ENCODE peak calls at places on chromosomes 16 and 17, in six cellular contexts. W is GM12878, S is GM12892, Q is H1, B is K562, K is HepG2. R is an unnamed sample.

GRCh38 chr17:40017422-40018080 is 2.3 kb downstream of the CSF3 start:
- DNase-seq in W (no peak), S (peak; percentile 3), Q (no peak), B (no peak), K (no peak), R (no peak)

GRCh38 chr16:89620406-89620841 is 7.0 kb downstream of the DPEP1 start:
- DNase-seq in W (no peak), S (no peak), Q (no peak), B (no peak), K (no peak), R (no peak)

GRCh38 chr17:40190197-40191021 is 13.1 kb downstream of the RAPGEFL1 start:
- DNase-seq in W (no peak), S (no peak), Q (no peak), B (no peak), K (peak; percentile 59), R (no peak)

GRCh38 chr17:979539-980405 is at the start of gene NXN:
- DNase-seq in W (no peak), S (peak; percentile 88), Q (no peak), B (peak; percentile 61), K (peak; percentile 47), R (peak; percentile 92)

GRCh38 chr16:86298166-86299131 is 211.9 kb upstream of the FOXF1 start:
- DNase-seq in W (no peak), S (no peak), Q (no peak), B (no peak), K (no peak), R (no peak)

GRCh38 chr17:68513932-68514331 is 1.7 kb downstream of the PRKAR1A start:
- DNase-seq in W (no peak), S (no peak), Q (no peak), B (no peak), K (no peak), R (no peak)

GRCh38 chr17:83143817-83144231 is 64.4 kb downstream of the METRNL start:
- DNase-seq in W (no peak), S (no peak), Q (no peak), B (no peak), K (no peak), R (no peak)

GRCh38 chr17:752620-753219 is 656 bp upstream of the GEMIN4 start:
- DNase-seq in W (no peak), S (peak; percentile 31), Q (no peak), B (peak; percentile 26), K (no peak), R (peak; percentile 70)

GRCh38 chr17:43025290-43025657 is 243 bp downstream of the RND2 start:
- DNase-seq in W (no peak), S (no peak), Q (no peak), B (no peak), K (no peak), R (no peak)

GRCh38 chr16:56102159-56102798 is 89.0 kb upstream of the GNAO1 start:
- DNase-seq in W (no peak), S (no peak), Q (no peak), B (no peak), K (no peak), R (no peak)

GRCh38 chr17:17626151-17626805 is 34.8 kb upstream of the PEMT start:
- DNase-seq in W (no peak), S (no peak), Q (peak; percentile 27), B (no peak), K (no peak), R (no peak)

GRCh38 chr17:48048321-48049140 is at the start of gene NFE2L1:
- DNase-seq in W (peak; percentile 59), S (no peak), Q (peak; percentile 75), B (peak; percentile 90), K (peak; percentile 91), R (no peak)

GRCh38 chr16:25709182-25709581 is 17.4 kb downstream of the HS3ST4 start:
- DNase-seq in W (no peak), S (no peak), Q (no peak), B (no peak), K (no peak), R (no peak)

GRCh38 chr17:43918026-43918389 is 10.7 kb upstream of the MPP2 start:
- DNase-seq in W (no peak), S (no peak), Q (no peak), B (no peak), K (no peak), R (no peak)

GRCh38 chr17:33299115-33299514 is 6.0 kb upstream of the ASIC2 start:
- DNase-seq in W (no peak), S (no peak), Q (no peak), B (no peak), K (no peak), R (no peak)

GRCh38 chr16:60214321-60214720 is 1480.2 kb upstream of the GOT2 start:
- DNase-seq in W (no peak), S (no peak), Q (no peak), B (no peak), K (no peak), R (no peak)

GRCh38 chr17:77089118-77089477 is 51.7 kb upstream of the SEC14L1 start:
- DNase-seq in W (no peak), S (no peak), Q (no peak), B (no peak), K (peak; percentile 29), R (no peak)

GRCh38 chr17:77086433-77087010 is 54.2 kb upstream of the SEC14L1 start:
- DNase-seq in W (no peak), S (peak; percentile 46), Q (peak; percentile 53), B (peak; percentile 91), K (peak; percentile 77), R (peak; percentile 58)

GRCh38 chr17:77087650-77088454 is 52.9 kb upstream of the SEC14L1 start:
- DNase-seq in W (no peak), S (no peak), Q (no peak), B (no peak), K (no peak), R (no peak)

GRCh38 chr17:77090476-77090875 is 50.3 kb upstream of the SEC14L1 start:
- DNase-seq in W (no peak), S (no peak), Q (no peak), B (no peak), K (no peak), R (no peak)

GRCh38 chr17:77088455-77089117 is 52.2 kb upstream of the SEC14L1 start:
- DNase-seq in W (peak; percentile 87), S (peak; percentile 88), Q (peak; percentile 93), B (peak; percentile 98), K (peak; percentile 99), R (peak; percentile 79)
- TF ChIP-seq POLR2A in W (peak; percentile 93), S (peak; percentile 91), Q (peak; percentile 88), B (peak; percentile 87), K (peak; percentile 92), R (peak; percentile 92)

DNA sequence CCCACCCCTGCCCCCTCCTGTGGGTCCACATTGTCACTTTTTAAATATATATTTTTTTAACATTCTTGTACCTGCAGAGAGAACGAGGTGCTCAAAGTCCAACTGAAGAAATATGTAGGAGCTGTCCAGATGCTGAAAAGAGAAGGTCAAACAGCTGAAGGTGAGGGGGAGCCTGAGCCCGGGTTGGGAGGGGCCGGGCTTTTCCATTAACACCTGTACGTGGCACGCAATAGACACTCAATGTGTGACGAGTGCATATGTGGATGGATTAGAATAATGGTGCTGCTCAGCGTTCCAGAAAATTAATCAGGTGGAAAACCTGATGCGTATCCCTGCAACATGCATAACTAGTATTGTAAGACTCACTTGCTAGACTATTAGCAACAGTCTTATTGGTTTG is 223.0 kb downstream of the SNX29 start:
- DNase-seq in W (no peak), S (no peak), Q (no peak), B (peak; percentile 6), K (peak; percentile 67), R (no peak)
- TF ChIP-seq TAF1 in W (no peak), S (no peak), Q (no peak), B (no peak), K (no peak), R (no peak)

DNA sequence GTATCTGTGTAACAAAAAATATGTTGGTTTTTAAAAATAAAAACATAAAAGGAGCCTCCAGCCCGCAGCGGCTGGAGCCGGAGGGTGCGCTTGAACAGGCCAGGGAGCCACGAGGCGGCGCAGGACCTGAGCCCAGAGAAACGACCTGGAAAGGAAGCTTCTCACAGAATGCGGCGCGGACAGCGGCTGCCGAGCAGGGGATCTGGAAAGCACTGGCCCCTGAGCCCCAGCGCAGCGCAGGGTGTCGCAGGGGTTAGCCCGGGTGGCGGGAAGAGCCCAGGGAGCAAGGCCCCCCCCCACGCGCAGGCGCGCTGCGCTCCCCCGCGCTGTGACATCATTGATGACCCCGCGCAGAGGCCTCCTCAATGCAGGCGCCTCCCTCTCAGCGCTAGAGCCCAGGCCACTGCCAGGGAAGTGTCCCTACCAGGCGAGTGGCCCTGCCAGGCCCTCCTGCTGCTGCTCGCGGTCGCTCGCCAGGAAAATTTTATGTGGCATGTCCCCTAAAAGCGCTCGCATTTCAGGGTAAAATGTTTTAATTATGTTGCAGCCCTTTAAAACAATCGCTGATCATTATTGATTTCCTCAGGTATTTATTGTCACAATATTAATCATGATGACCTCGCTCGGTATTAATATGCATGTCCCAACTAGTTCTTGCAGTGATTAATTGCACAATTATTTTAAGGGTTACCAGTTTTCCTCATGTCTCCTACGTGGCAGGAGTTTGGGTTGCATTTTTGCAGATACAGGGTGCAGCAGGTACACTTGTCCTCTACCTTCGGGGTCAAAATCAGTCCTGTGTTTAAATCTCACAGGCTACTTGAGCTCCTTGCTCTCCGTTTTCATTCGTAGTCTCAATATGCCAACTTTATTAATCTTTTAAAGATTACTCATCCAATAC is 134.2 kb downstream of the USP22 start:
- DNase-seq in W (peak; percentile 16), S (peak; percentile 83), Q (peak; percentile 82), B (peak; percentile 84), K (peak; percentile 13), R (peak; percentile 84)
- TF ChIP-seq POLR2A in W (peak; percentile 41), S (peak; percentile 30), Q (no peak), B (peak; percentile 39), K (no peak), R (no peak)

GRCh38 chr16:6861136-6861535 is 471.5 kb upstream of the RBFOX1 start:
- DNase-seq in W (no peak), S (no peak), Q (peak; percentile 13), B (no peak), K (no peak), R (no peak)
- TF ChIP-seq TAF1 in W (no peak), S (no peak), Q (no peak), B (no peak), K (no peak), R (no peak)

DNA sequence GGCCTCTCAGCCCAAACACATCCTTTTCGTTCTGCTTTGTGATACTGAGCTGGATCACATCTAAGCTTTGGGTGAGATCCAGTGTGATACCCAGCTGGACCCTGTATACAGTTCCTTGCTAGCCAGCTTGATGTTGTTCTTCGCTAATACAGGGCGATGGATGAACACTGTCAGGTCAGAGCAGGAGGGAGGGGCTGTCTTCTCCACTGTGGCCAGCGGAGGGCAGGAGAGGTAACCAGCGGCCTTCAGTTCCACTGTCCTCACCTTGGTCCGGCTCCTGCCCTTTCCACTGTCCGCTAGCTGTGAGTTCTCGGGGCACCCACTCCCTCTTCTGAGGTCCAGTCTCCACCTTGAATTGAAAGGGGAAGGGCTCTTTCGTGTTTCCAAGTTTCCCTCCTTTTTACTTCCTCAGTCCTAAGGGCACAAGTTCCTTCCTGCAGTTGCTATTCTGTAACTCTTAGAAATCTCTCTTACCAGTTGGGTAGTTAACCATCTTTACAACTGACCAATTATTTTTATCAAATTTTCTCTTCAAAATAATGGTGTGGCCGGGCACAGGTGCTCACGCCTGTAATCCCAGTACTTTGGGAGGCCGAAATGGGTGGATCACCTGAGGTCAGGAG is 3.0 kb upstream of the ZNF213 start:
- DNase-seq in W (no peak), S (peak; percentile 7), Q (no peak), B (peak; percentile 79), K (peak; percentile 48), R (peak; percentile 5)
- TF ChIP-seq POLR2A in W (no peak), S (no peak), Q (peak; percentile 20), B (no peak), K (peak; percentile 44), R (no peak)

GRCh38 chr17:67020293-67020766 is 24.0 kb upstream of the CACNG1 start:
- DNase-seq in W (no peak), S (no peak), Q (no peak), B (peak; percentile 11), K (peak; percentile 16), R (no peak)
- TF ChIP-seq TAF1 in W (no peak), S (no peak), Q (no peak), B (no peak), K (no peak), R (no peak)

R was measured in GM12891.